ENCODE peak calls at places on chromosomes 13 and 19, in seven cellular contexts. One of them, this sample, is unnamed.

GRCh38 chr19:54317965-54318240 is 4.9 kb upstream of the LILRA5 start:
- DNase-seq in kidney tubule cell: no peak
- DNase-seq in iris pigment epithelial cell: no peak
- DNase-seq in NCI-H187: no peak
- DNase-seq in dermis microvascular lymphatic vessel endothelial cell: no peak
- DNase-seq in activated naive CD8-positive, alpha-beta T cell treated with anti-CD3 and anti-CD28 coated beads, Interleukin-2, amount 50 U/mL, for 24 hours: no peak
- DNase-seq in head of caudate nucleus: no peak
- DNase-seq in this sample: no peak

GRCh38 chr13:57123660-57124059 is 17.1 kb upstream of the PRR20A start:
- DNase-seq in iris pigment epithelial cell: peak
- DNase-seq in NCI-H187: no peak
- DNase-seq in kidney tubule cell: no peak
- DNase-seq in activated naive CD8-positive, alpha-beta T cell treated with anti-CD3 and anti-CD28 coated beads, Interleukin-2, amount 50 U/mL, for 24 hours: no peak
- DNase-seq in head of caudate nucleus: no peak
- DNase-seq in dermis microvascular lymphatic vessel endothelial cell: no peak
- DNase-seq in this sample: no peak

GRCh38 chr19:49149652-49150105 is 5.5 kb downstream of the HRC start:
- DNase-seq in iris pigment epithelial cell: peak
- DNase-seq in head of caudate nucleus: peak
- DNase-seq in kidney tubule cell: peak
- DNase-seq in dermis microvascular lymphatic vessel endothelial cell: peak
- DNase-seq in NCI-H187: peak
- DNase-seq in activated naive CD8-positive, alpha-beta T cell treated with anti-CD3 and anti-CD28 coated beads, Interleukin-2, amount 50 U/mL, for 24 hours: no peak
- DNase-seq in this sample: peak

GRCh38 chr13:112912726-112913440 is 56.1 kb upstream of the MCF2L start:
- DNase-seq in head of caudate nucleus: no peak
- DNase-seq in kidney tubule cell: no peak
- DNase-seq in activated naive CD8-positive, alpha-beta T cell treated with anti-CD3 and anti-CD28 coated beads, Interleukin-2, amount 50 U/mL, for 24 hours: no peak
- DNase-seq in NCI-H187: no peak
- DNase-seq in dermis microvascular lymphatic vessel endothelial cell: no peak
- DNase-seq in iris pigment epithelial cell: no peak
- DNase-seq in this sample: no peak

GRCh38 chr13:59842507-59842906 is 321.2 kb downstream of the DIAPH3 start:
- DNase-seq in activated naive CD8-positive, alpha-beta T cell treated with anti-CD3 and anti-CD28 coated beads, Interleukin-2, amount 50 U/mL, for 24 hours: no peak
- DNase-seq in iris pigment epithelial cell: no peak
- DNase-seq in NCI-H187: no peak
- DNase-seq in kidney tubule cell: peak
- DNase-seq in dermis microvascular lymphatic vessel endothelial cell: no peak
- DNase-seq in head of caudate nucleus: no peak
- DNase-seq in this sample: no peak

GRCh38 chr13:110505594-110505993 is 55.9 kb downstream of the RAB20 start:
- DNase-seq in iris pigment epithelial cell: no peak
- DNase-seq in activated naive CD8-positive, alpha-beta T cell treated with anti-CD3 and anti-CD28 coated beads, Interleukin-2, amount 50 U/mL, for 24 hours: no peak
- DNase-seq in head of caudate nucleus: no peak
- DNase-seq in NCI-H187: no peak
- DNase-seq in kidney tubule cell: no peak
- DNase-seq in dermis microvascular lymphatic vessel endothelial cell: no peak
- DNase-seq in this sample: no peak

GRCh38 chr19:47434088-47434487 is 14.8 kb upstream of the MEIS3 start:
- DNase-seq in activated naive CD8-positive, alpha-beta T cell treated with anti-CD3 and anti-CD28 coated beads, Interleukin-2, amount 50 U/mL, for 24 hours: no peak
- DNase-seq in dermis microvascular lymphatic vessel endothelial cell: no peak
- DNase-seq in head of caudate nucleus: no peak
- DNase-seq in iris pigment epithelial cell: no peak
- DNase-seq in kidney tubule cell: no peak
- DNase-seq in NCI-H187: no peak
- DNase-seq in this sample: no peak

GRCh38 chr13:93307166-93307565 is 80.6 kb downstream of the GPC6 start:
- DNase-seq in dermis microvascular lymphatic vessel endothelial cell: no peak
- DNase-seq in NCI-H187: no peak
- DNase-seq in kidney tubule cell: no peak
- DNase-seq in activated naive CD8-positive, alpha-beta T cell treated with anti-CD3 and anti-CD28 coated beads, Interleukin-2, amount 50 U/mL, for 24 hours: no peak
- DNase-seq in iris pigment epithelial cell: peak
- DNase-seq in head of caudate nucleus: no peak
- DNase-seq in this sample: no peak

GRCh38 chr13:46179576-46180368 is 2.2 kb downstream of the LCP1 start:
- DNase-seq in NCI-H187: no peak
- DNase-seq in iris pigment epithelial cell: no peak
- DNase-seq in dermis microvascular lymphatic vessel endothelial cell: no peak
- DNase-seq in kidney tubule cell: no peak
- DNase-seq in head of caudate nucleus: no peak
- DNase-seq in activated naive CD8-positive, alpha-beta T cell treated with anti-CD3 and anti-CD28 coated beads, Interleukin-2, amount 50 U/mL, for 24 hours: peak
- DNase-seq in this sample: no peak

This sample was measured in putamen.